ENCODE peak calls at places on chromosomes 5 and 9, in six cellular contexts. B, Z, N, Q, T and V are unnamed samples.

GRCh38 chr5:134545070-134545868 is 19.8 kb downstream of the JADE2 start:
- DNase-seq in B (peak), Z (peak), N (no peak), Q (peak), T (peak), V (peak)

GRCh38 chr9:133113163-133113927 is 7.7 kb downstream of the RALGDS start:
- DNase-seq in B (no peak), Z (peak), N (peak), Q (no peak), T (peak), V (peak)

GRCh38 chr5:561408-561807 is 37.2 kb upstream of the SLC9A3 start:
- DNase-seq in B (no peak), Z (no peak), N (no peak), Q (no peak), T (no peak), V (no peak)

GRCh38 chr5:27947088-27947487 is 908.7 kb upstream of the CDH9 start:
- DNase-seq in B (no peak), Z (no peak), N (no peak), Q (no peak), T (no peak), V (no peak)

GRCh38 chr5:94028001-94028400 is 286.6 kb upstream of the POU5F2 start:
- DNase-seq in B (no peak), Z (no peak), N (no peak), Q (no peak), T (no peak), V (no peak)

GRCh38 chr9:135614821-135615665 is 24.3 kb downstream of the GLT6D1 start:
- DNase-seq in B (no peak), Z (no peak), N (no peak), Q (no peak), T (no peak), V (no peak)

GRCh38 chr5:4941957-4942830 is 197.9 kb upstream of the ADAMTS16 start:
- DNase-seq in B (no peak), Z (peak), N (no peak), Q (no peak), T (no peak), V (no peak)

GRCh38 chr5:138753794-138754698 is 821 bp downstream of the CTNNA1 start:
- DNase-seq in B (no peak), Z (peak), N (peak), Q (peak), T (peak), V (peak)

GRCh38 chr9:79694676-79695400 is 123.1 kb downstream of the TLE4 start:
- DNase-seq in B (no peak), Z (no peak), N (no peak), Q (peak), T (peak), V (no peak)

GRCh38 chr5:96522635-96523355 is 89.7 kb upstream of the PCSK1 start:
- DNase-seq in B (no peak), Z (no peak), N (peak), Q (no peak), T (no peak), V (no peak)

GRCh38 chr5:88824892-88825781 is 57.8 kb downstream of the MEF2C start:
- DNase-seq in B (no peak), Z (no peak), N (no peak), Q (peak), T (peak), V (peak)

GRCh38 chr9:131024978-131025868 is 16.2 kb downstream of the LAMC3 start:
- DNase-seq in B (no peak), Z (no peak), N (no peak), Q (no peak), T (no peak), V (no peak)

GRCh38 chr5:6432206-6432605 is 16.5 kb upstream of the UBE2QL1 start:
- DNase-seq in B (no peak), Z (no peak), N (no peak), Q (no peak), T (no peak), V (no peak)

GRCh38 chr9:37371565-37372464 is 50.7 kb upstream of the GRHPR start:
- DNase-seq in B (no peak), Z (no peak), N (no peak), Q (peak), T (peak), V (peak)

GRCh38 chr9:128254855-128255759 is 20.7 kb downstream of the GOLGA2 start:
- DNase-seq in B (peak), Z (peak), N (peak), Q (no peak), T (peak), V (peak)

GRCh38 chr5:96426831-96427230 is 6.2 kb downstream of the PCSK1 start:
- DNase-seq in B (no peak), Z (no peak), N (no peak), Q (no peak), T (no peak), V (no peak)

GRCh38 chr9:76218151-76218867 is 175.9 kb downstream of the RFK start:
- DNase-seq in B (no peak), Z (no peak), N (no peak), Q (no peak), T (no peak), V (no peak)

GRCh38 chr9:32426278-32426939 is 42.0 kb downstream of the ACO1 start:
- DNase-seq in B (no peak), Z (no peak), N (peak), Q (peak), T (peak), V (no peak)

GRCh38 chr5:124576848-124577409 is 169.5 kb downstream of the ZNF608 start:
- DNase-seq in B (no peak), Z (no peak), N (no peak), Q (no peak), T (no peak), V (no peak)